ENCODE peak calls at places on chromosomes 5 and 9, in six cellular contexts. N, T, A, Y, M and K are unnamed samples.

GRCh38 chr5:96664669-96665068 is 2.5 kb downstream of the CAST start:
- DNase-seq in M (no peak), T (no peak), N (no peak), Y (no peak), A (no peak), K (no peak)

GRCh38 chr5:24363789-24364534 is 280.8 kb downstream of the CDH10 start:
- DNase-seq in A (no peak), M (no peak), N (no peak), T (no peak), Y (no peak), K (no peak)

GRCh38 chr5:143105216-143105905 is 298.1 kb downstream of the NR3C1 start:
- DNase-seq in N (no peak), T (no peak), Y (no peak), M (no peak), A (no peak), K (no peak)

GRCh38 chr9:93223241-93224180 is 39.6 kb downstream of the WNK2 start:
- DNase-seq in M (no peak), N (no peak), Y (no peak), A (no peak), T (no peak), K (no peak)

GRCh38 chr9:124428751-124429529 is 13.7 kb upstream of the PSMB7 start:
- DNase-seq in T (peak; percentile 60), Y (no peak), M (no peak), N (no peak), A (peak; percentile 62), K (peak; percentile 90)

GRCh38 chr9:13410566-13411031 is 131.1 kb upstream of the MPDZ start:
- DNase-seq in M (no peak), A (no peak), N (no peak), Y (peak; percentile 80), T (no peak), K (no peak)

GRCh38 chr5:132813599-132814440 is 718 bp downstream of the SOWAHA start:
- DNase-seq in M (no peak), A (no peak), Y (peak; percentile 21), N (peak; percentile 65), T (no peak), K (peak; percentile 74)

GRCh38 chr5:139649082-139649991 is 1.2 kb downstream of the CXXC5 start:
- DNase-seq in T (peak; percentile 75), N (no peak), A (no peak), Y (no peak), M (peak; percentile 51), K (peak; percentile 88)

GRCh38 chr9:1947438-1947837 is 67.7 kb upstream of the SMARCA2 start:
- DNase-seq in N (no peak), T (no peak), Y (no peak), M (no peak), A (no peak), K (no peak)

GRCh38 chr5:119055267-119055666 is 15.6 kb upstream of the DMXL1 start:
- DNase-seq in M (no peak), Y (no peak), N (no peak), A (no peak), T (no peak), K (no peak)

GRCh38 chr9:37534412-37534811 is 41.8 kb downstream of the FBXO10 start:
- DNase-seq in T (no peak), M (no peak), N (no peak), A (no peak), Y (no peak), K (no peak)

GRCh38 chr5:84287964-84288363 is 96.7 kb downstream of the EDIL3 start:
- DNase-seq in A (no peak), Y (peak; percentile 38), N (no peak), M (no peak), T (no peak), K (no peak)

GRCh38 chr9:94802795-94803194 is 76.3 kb downstream of the AOPEP start:
- DNase-seq in N (no peak), A (no peak), Y (no peak), T (no peak), M (no peak), K (no peak)

GRCh38 chr9:4225291-4226119 is 74.4 kb downstream of the GLIS3 start:
- DNase-seq in Y (no peak), M (no peak), T (no peak), A (no peak), N (no peak), K (no peak)

GRCh38 chr5:132059696-132060500 is 557 bp upstream of the IL3 start:
- DNase-seq in A (no peak), T (peak; percentile 40), M (no peak), N (peak; percentile 19), Y (no peak), K (peak; percentile 63)

GRCh38 chr5:178326054-178326715 is 93.6 kb upstream of the PHYKPL start:
- DNase-seq in Y (no peak), N (no peak), A (no peak), M (no peak), T (no peak), K (peak; percentile 10)

GRCh38 chr5:139861889-139862207 is 66.2 kb downstream of the PSD2 start:
- DNase-seq in A (no peak), Y (no peak), T (no peak), N (no peak), M (no peak), K (no peak)

GRCh38 chr9:121861501-121862180 is 210.2 kb downstream of the DAB2IP start:
- DNase-seq in N (peak; percentile 35), T (no peak), Y (peak; percentile 32), M (peak; percentile 61), A (peak; percentile 15), K (no peak)

GRCh38 chr5:135466178-135467050 is 14.3 kb upstream of the TIFAB start:
- DNase-seq in Y (peak; percentile 62), A (peak; percentile 45), N (peak; percentile 80), T (peak; percentile 83), M (peak; percentile 89), K (peak; percentile 91)

GRCh38 chr5:157816682-157817268 is 42.2 kb downstream of the CLINT1 start:
- DNase-seq in N (no peak), A (no peak), T (no peak), M (no peak), Y (peak; percentile 40), K (no peak)

GRCh38 chr9:79623799-79624721 is 52.3 kb downstream of the TLE4 start:
- DNase-seq in Y (peak; percentile 70), M (peak; percentile 27), A (no peak), N (no peak), T (no peak), K (no peak)

GRCh38 chr5:57225553-57225952 is 51.7 kb downstream of the GPBP1 start:
- DNase-seq in Y (no peak), N (no peak), T (no peak), M (no peak), A (no peak), K (no peak)

GRCh38 chr5:133779828-133780475 is 167.6 kb upstream of the FSTL4 start:
- DNase-seq in A (no peak), M (peak; percentile 42), N (no peak), T (no peak), Y (no peak), K (no peak)

GRCh38 chr5:64165500-64166200 is at the start of gene RNF180:
- DNase-seq in Y (peak; percentile 39), M (no peak), A (peak; percentile 22), T (peak; percentile 67), N (peak; percentile 59), K (peak; percentile 78)

GRCh38 chr9:517993-518392 is 303.3 kb downstream of the DOCK8 start:
- DNase-seq in Y (no peak), M (no peak), T (no peak), N (no peak), A (no peak), K (no peak)

GRCh38 chr9:86977205-86977835 is 30.0 kb upstream of the GAS1 start:
- DNase-seq in T (no peak), Y (no peak), A (no peak), M (no peak), N (no peak), K (no peak)

GRCh38 chr5:36450229-36451024 is 148.7 kb upstream of the RANBP3L start:
- DNase-seq in Y (no peak), N (no peak), A (no peak), M (no peak), T (no peak), K (no peak)

GRCh38 chr5:5065472-5065871 is 74.7 kb upstream of the ADAMTS16 start:
- DNase-seq in Y (no peak), T (no peak), N (no peak), A (no peak), M (no peak), K (no peak)

GRCh38 chr5:5066276-5067186 is 73.6 kb upstream of the ADAMTS16 start:
- DNase-seq in M (no peak), T (no peak), Y (no peak), N (no peak), A (no peak), K (no peak)

GRCh38 chr5:5061836-5062235 is 78.3 kb upstream of the ADAMTS16 start:
- DNase-seq in A (no peak), M (no peak), N (no peak), T (no peak), Y (no peak), K (no peak)

GRCh38 chr5:5063533-5063953 is 76.6 kb upstream of the ADAMTS16 start:
- DNase-seq in N (no peak), T (no peak), M (peak; percentile 11), Y (no peak), A (no peak), K (no peak)

GRCh38 chr5:5062903-5063302 is 77.2 kb upstream of the ADAMTS16 start:
- DNase-seq in Y (no peak), N (no peak), A (no peak), M (no peak), T (no peak), K (no peak)
- TF ChIP-seq POLR2AphosphoS5 in Y (no peak), N (no peak), A (no peak), M (no peak), T (no peak), K (no peak)

GRCh38 chr9:14903040-14903439 is 7.2 kb downstream of the FREM1 start:
- DNase-seq in T (no peak), A (no peak), Y (no peak), M (no peak), N (no peak), K (no peak)
- H3K4me1 ChIP-seq in T (peaks cover 12% of the 10 kb centered on the region), A (no peaks in the 10 kb centered on the region), Y (no peaks in the 10 kb centered on the region), M (no peaks in the 10 kb centered on the region), N (peaks cover 4% of the 10 kb centered on the region), K (no peaks in the 10 kb centered on the region)

DNA sequence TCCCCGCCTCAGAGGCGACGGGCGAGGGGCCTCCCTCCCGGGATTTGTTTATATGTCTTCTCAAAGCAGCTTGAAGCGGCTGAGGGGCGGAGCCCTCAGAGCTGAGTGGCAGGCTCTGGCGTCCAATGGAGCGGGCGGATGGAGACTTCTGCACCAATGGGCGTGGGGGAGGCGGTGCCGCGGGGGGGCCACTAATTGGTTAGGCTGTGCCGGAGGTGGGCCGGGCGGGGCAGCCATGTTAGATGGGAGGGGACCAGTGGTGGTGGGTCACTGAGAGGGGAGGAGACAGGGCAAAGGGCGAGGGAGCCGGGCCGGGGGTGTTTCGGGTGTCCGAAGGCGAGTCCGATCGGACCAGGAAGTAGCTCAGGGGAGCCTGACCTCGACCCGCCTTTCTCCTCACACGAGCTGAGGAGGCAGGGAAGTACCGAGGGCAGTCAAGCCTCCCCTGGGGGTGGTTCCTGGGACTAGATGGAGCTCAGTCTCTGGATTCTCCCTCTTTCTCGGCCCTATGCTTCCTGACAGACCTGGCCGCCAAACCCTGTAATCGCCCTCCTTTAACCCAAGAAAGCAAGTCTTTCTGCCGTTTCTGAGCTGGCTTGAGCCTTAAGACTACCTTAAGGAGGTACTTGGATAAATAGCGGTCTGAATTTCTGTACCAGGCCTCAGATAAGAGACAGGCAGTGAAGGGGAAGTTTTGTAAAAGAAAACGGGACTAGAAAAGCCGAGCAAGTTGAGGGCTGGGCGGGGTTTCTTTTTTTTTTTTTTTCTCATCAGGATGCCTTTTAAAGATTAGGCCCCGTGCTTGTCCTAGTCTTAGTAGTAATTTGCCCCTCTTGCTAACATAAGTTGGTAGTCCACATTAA is 1.1 kb downstream of the CREBRF start:
- DNase-seq in T (peak; percentile 100), A (peak; percentile 99), M (peak; percentile 99), Y (peak; percentile 99), N (peak; percentile 99), K (peak; percentile 98)
- TF ChIP-seq POLR2A in T (no peak), A (peak; percentile 25), M (peak; percentile 77), Y (peak; percentile 37), N (no peak), K (no peak)

GRCh38 chr5:127136908-127137307 is 63.6 kb upstream of the C5orf63 start:
- DNase-seq in N (no peak), Y (no peak), A (no peak), M (no peak), T (no peak), K (no peak)
- TF ChIP-seq POLR2AphosphoS5 in N (no peak), Y (no peak), A (no peak), M (no peak), T (no peak), K (no peak)